ENCODE peak calls at places on chromosomes 12 and 14, in ten cellular contexts. B is nephron progenitor cell; R is A549; X is retina; D is activated CD4-positive, CD25-positive, alpha-beta regulatory T cell; O is WERI-Rb-1; S is Daoy; C is NCI-H1092 treated with DMSO at 0.1 percent for 48 hours; L is stimulated activated CD8-positive, alpha-beta memory T cell treated with anti-CD3 and anti-CD28 coated beads, Interleukin-15, amount 100 ng/mL, for 24 hours; Z is HEK293T. U is an unnamed sample.

GRCh38 chr14:101604228-101604934 is 43.1 kb downstream of the DIO3 start:
- DNase-seq in L (no peak), X (no peak), B (no peak), D (no peak), Z (no peak), C (no peak), S (no peak), R (no peak), O (no peak), U (no peak)

GRCh38 chr12:6476496-6476895 is 6.0 kb upstream of the VAMP1 start:
- DNase-seq in D (no peak), Z (no peak), C (no peak), X (no peak), O (no peak), B (no peak), R (no peak), L (no peak), S (peak; percentile 65), U (no peak)

GRCh38 chr14:68666899-68667298 is 126.0 kb downstream of the ZFP36L1 start:
- DNase-seq in D (no peak), R (no peak), X (no peak), B (no peak), C (no peak), Z (no peak), O (no peak), S (no peak), L (no peak), U (peak; percentile 6)

GRCh38 chr12:7154042-7154441 is 23.9 kb downstream of the CLSTN3 start:
- DNase-seq in X (no peak), R (no peak), C (no peak), S (no peak), D (no peak), O (no peak), Z (no peak), L (no peak), B (no peak), U (no peak)

GRCh38 chr14:50410921-50411320 is 14.2 kb upstream of the CDKL1 start:
- DNase-seq in X (no peak), R (no peak), L (no peak), B (no peak), Z (no peak), D (no peak), C (no peak), O (no peak), S (no peak), U (no peak)

GRCh38 chr12:99059824-99060526 is 414.9 kb downstream of the APAF1 start:
- DNase-seq in X (peak; percentile 32), R (no peak), S (peak; percentile 58), O (no peak), Z (no peak), B (peak; percentile 26), D (no peak), C (no peak), L (no peak), U (no peak)

GRCh38 chr14:95208598-95208997 is 51.3 kb upstream of the DICER1 start:
- DNase-seq in Z (no peak), B (no peak), O (no peak), S (no peak), C (no peak), L (no peak), R (no peak), D (no peak), X (no peak), U (no peak)

GRCh38 chr14:38336298-38336697 is 80.4 kb upstream of the CLEC14A start:
- DNase-seq in O (no peak), R (no peak), S (no peak), D (no peak), B (no peak), L (no peak), Z (no peak), C (no peak), X (no peak), U (no peak)

GRCh38 chr12:111901182-111901581 is 59.2 kb downstream of the MAPKAPK5 start:
- DNase-seq in S (no peak), C (no peak), L (no peak), O (no peak), B (no peak), R (no peak), D (no peak), X (no peak), Z (no peak), U (no peak)

GRCh38 chr12:110780448-110780847 is 37.8 kb upstream of the PPP1CC start:
- DNase-seq in O (no peak), S (no peak), B (no peak), Z (no peak), X (no peak), R (no peak), C (no peak), D (no peak), L (no peak), U (no peak)

GRCh38 chr12:9760699-9761406 is at the start of gene CD69:
- DNase-seq in R (no peak), C (no peak), O (no peak), S (peak; percentile 37), Z (no peak), D (peak; percentile 58), X (no peak), L (no peak), B (no peak), U (no peak)